ENCODE peak calls at places on chromosomes 3 and 15, in ten cellular contexts. One of them, this sample, is unnamed.

GRCh38 chr15:62835351-62835750 is 207.2 kb upstream of the TPM1 start:
- DNase-seq in HS-5: no peak
- DNase-seq in nucleus accumbens: no peak
- DNase-seq in GM04504: no peak
- DNase-seq in COLO829: no peak
- DNase-seq in choroid plexus epithelial cell: peak
- DNase-seq in adipocyte: no peak
- DNase-seq in IMR-90: no peak
- DNase-seq in DMS 273 treated with DMSO at 0.1 percent for 48 hours: no peak
- DNase-seq in cardiac muscle cell: peak
- DNase-seq in this sample: no peak

GRCh38 chr15:57890351-57890750 is 175.2 kb downstream of the ALDH1A2 start:
- DNase-seq in DMS 273 treated with DMSO at 0.1 percent for 48 hours: no peak
- DNase-seq in nucleus accumbens: no peak
- DNase-seq in HS-5: peak
- DNase-seq in COLO829: no peak
- DNase-seq in cardiac muscle cell: peak
- DNase-seq in IMR-90: peak
- DNase-seq in GM04504: no peak
- DNase-seq in adipocyte: peak
- DNase-seq in choroid plexus epithelial cell: peak
- DNase-seq in this sample: peak

GRCh38 chr3:129245141-129245540 is 4.3 kb upstream of the COPG1 start:
- DNase-seq in COLO829: no peak
- DNase-seq in adipocyte: no peak
- DNase-seq in IMR-90: no peak
- DNase-seq in DMS 273 treated with DMSO at 0.1 percent for 48 hours: no peak
- DNase-seq in choroid plexus epithelial cell: no peak
- DNase-seq in HS-5: no peak
- DNase-seq in nucleus accumbens: no peak
- DNase-seq in cardiac muscle cell: no peak
- DNase-seq in GM04504: no peak
- DNase-seq in this sample: no peak

GRCh38 chr3:131733086-131733841 is 230.5 kb upstream of the MRPL3 start:
- DNase-seq in choroid plexus epithelial cell: no peak
- DNase-seq in IMR-90: no peak
- DNase-seq in cardiac muscle cell: no peak
- DNase-seq in HS-5: no peak
- DNase-seq in COLO829: no peak
- DNase-seq in nucleus accumbens: no peak
- DNase-seq in DMS 273 treated with DMSO at 0.1 percent for 48 hours: no peak
- DNase-seq in adipocyte: no peak
- DNase-seq in GM04504: no peak
- DNase-seq in this sample: no peak

GRCh38 chr3:144821583-144821982 is 850.0 kb downstream of the DIPK2A start:
- DNase-seq in DMS 273 treated with DMSO at 0.1 percent for 48 hours: no peak
- DNase-seq in COLO829: no peak
- DNase-seq in IMR-90: peak
- DNase-seq in choroid plexus epithelial cell: peak
- DNase-seq in HS-5: peak
- DNase-seq in adipocyte: peak
- DNase-seq in cardiac muscle cell: peak
- DNase-seq in nucleus accumbens: no peak
- DNase-seq in GM04504: peak
- DNase-seq in this sample: peak

GRCh38 chr3:70352215-70352614 is 39.8 kb upstream of the MDFIC2 start:
- DNase-seq in IMR-90: no peak
- DNase-seq in choroid plexus epithelial cell: no peak
- DNase-seq in GM04504: no peak
- DNase-seq in DMS 273 treated with DMSO at 0.1 percent for 48 hours: no peak
- DNase-seq in COLO829: no peak
- DNase-seq in adipocyte: no peak
- DNase-seq in nucleus accumbens: no peak
- DNase-seq in cardiac muscle cell: no peak
- DNase-seq in HS-5: no peak
- DNase-seq in this sample: no peak

GRCh38 chr3:40192628-40193027 is 116.9 kb upstream of the EIF1B start:
- DNase-seq in HS-5: no peak
- DNase-seq in GM04504: no peak
- DNase-seq in cardiac muscle cell: no peak
- DNase-seq in IMR-90: no peak
- DNase-seq in DMS 273 treated with DMSO at 0.1 percent for 48 hours: no peak
- DNase-seq in COLO829: no peak
- DNase-seq in nucleus accumbens: no peak
- DNase-seq in adipocyte: no peak
- DNase-seq in choroid plexus epithelial cell: no peak
- DNase-seq in this sample: no peak

GRCh38 chr3:167487556-167487955 is 13.7 kb upstream of the SERPINI2 start:
- DNase-seq in HS-5: no peak
- DNase-seq in GM04504: no peak
- DNase-seq in nucleus accumbens: no peak
- DNase-seq in choroid plexus epithelial cell: no peak
- DNase-seq in cardiac muscle cell: no peak
- DNase-seq in IMR-90: no peak
- DNase-seq in COLO829: no peak
- DNase-seq in adipocyte: no peak
- DNase-seq in DMS 273 treated with DMSO at 0.1 percent for 48 hours: no peak
- DNase-seq in this sample: no peak

GRCh38 chr3:65330072-65330471 is 642.3 kb upstream of the ADAMTS9 start:
- DNase-seq in COLO829: no peak
- DNase-seq in IMR-90: peak
- DNase-seq in HS-5: no peak
- DNase-seq in adipocyte: peak
- DNase-seq in GM04504: no peak
- DNase-seq in choroid plexus epithelial cell: peak
- DNase-seq in DMS 273 treated with DMSO at 0.1 percent for 48 hours: no peak
- DNase-seq in cardiac muscle cell: peak
- DNase-seq in nucleus accumbens: no peak
- DNase-seq in this sample: peak

GRCh38 chr3:37117548-37117947 is 56.8 kb downstream of the LRRFIP2 start:
- DNase-seq in nucleus accumbens: no peak
- DNase-seq in adipocyte: no peak
- DNase-seq in cardiac muscle cell: no peak
- DNase-seq in choroid plexus epithelial cell: no peak
- DNase-seq in COLO829: no peak
- DNase-seq in HS-5: no peak
- DNase-seq in IMR-90: no peak
- DNase-seq in GM04504: no peak
- DNase-seq in DMS 273 treated with DMSO at 0.1 percent for 48 hours: no peak
- DNase-seq in this sample: no peak

GRCh38 chr3:141979050-141979671 is 102.7 kb downstream of the ATP1B3 start:
- DNase-seq in HS-5: peak
- DNase-seq in IMR-90: peak
- DNase-seq in cardiac muscle cell: peak
- DNase-seq in GM04504: peak
- DNase-seq in adipocyte: peak
- DNase-seq in DMS 273 treated with DMSO at 0.1 percent for 48 hours: no peak
- DNase-seq in nucleus accumbens: no peak
- DNase-seq in choroid plexus epithelial cell: peak
- DNase-seq in COLO829: no peak
- DNase-seq in this sample: peak